ENCODE peak calls at places on chromosomes 2 and 18, in six cellular contexts. L is Peyer's patch, S is H1, Y is sigmoid colon, E is heart left ventricle, P is PC-9. A is an unnamed sample.
A peak's percentile ranks its signal among the peaks of the same experiment; 100 is the strongest.

GRCh38 chr2:135245055-135245454 is 193.0 kb downstream of the RAB3GAP1 start:
- DNase-seq in L (no peak), P (peak; percentile 33), Y (no peak), E (no peak), S (no peak), A (no peak)

GRCh38 chr2:173446722-173447121 is 92.0 kb downstream of the CDCA7 start:
- DNase-seq in E (no peak), L (no peak), S (no peak), P (no peak), Y (no peak), A (no peak)

GRCh38 chr18:76451475-76452331 is 43.3 kb downstream of the ZNF516 start:
- DNase-seq in S (peak; percentile 43), E (no peak), Y (peak; percentile 63), L (peak; percentile 33), P (no peak), A (no peak)

GRCh38 chr2:38750011-38750792 is 959 bp downstream of the SRSF7 start:
- DNase-seq in L (peak; percentile 80), P (peak; percentile 52), E (peak; percentile 73), S (no peak), Y (peak; percentile 81), A (no peak)

GRCh38 chr2:39657538-39657937 is 8.2 kb upstream of the TMEM178A start:
- DNase-seq in E (no peak), Y (no peak), P (no peak), S (no peak), L (no peak), A (no peak)

GRCh38 chr2:41668529-41668928 is 379.3 kb upstream of the PKDCC start:
- DNase-seq in P (no peak), Y (no peak), L (no peak), S (no peak), E (peak; percentile 19), A (no peak)

GRCh38 chr2:158761626-158762025 is 33.5 kb upstream of the DAPL1 start:
- DNase-seq in S (no peak), L (no peak), Y (no peak), E (no peak), P (no peak), A (peak; percentile 80)

GRCh38 chr2:14867853-14868252 is 235.3 kb downstream of the LRATD1 start:
- DNase-seq in Y (no peak), P (no peak), L (no peak), S (no peak), E (no peak), A (no peak)

GRCh38 chr2:202140522-202141292 is 67.7 kb downstream of the KIAA2012 start:
- DNase-seq in S (no peak), E (no peak), L (no peak), Y (no peak), P (no peak), A (no peak)

GRCh38 chr2:159010340-159010739 is 41.9 kb downstream of the TANC1 start:
- DNase-seq in E (no peak), Y (no peak), L (no peak), P (no peak), S (no peak), A (no peak)

GRCh38 chr2:71801969-71802368 is 345.7 kb downstream of the CYP26B1 start:
- DNase-seq in Y (peak; percentile 75), P (peak; percentile 25), E (peak; percentile 76), S (peak; percentile 87), L (peak; percentile 58), A (no peak)

GRCh38 chr2:127829845-127830246 is 18.9 kb upstream of the WDR33 start:
- DNase-seq in L (peak; percentile 89), P (no peak), E (no peak), Y (no peak), S (no peak), A (no peak)

GRCh38 chr18:78621141-78621540 is 358.5 kb upstream of the SALL3 start:
- DNase-seq in S (no peak), E (no peak), Y (no peak), P (no peak), L (no peak), A (no peak)

GRCh38 chr2:160472839-160473251 is 20.8 kb downstream of the RBMS1 start:
- DNase-seq in P (no peak), S (no peak), Y (no peak), E (no peak), L (no peak), A (no peak)
- H3K4me3 ChIP-seq in P (no peak overlapping the region), S (no peak overlapping the region), Y (no peak overlapping the region), E (no peak overlapping the region), L (no peak overlapping the region), A (no peak overlapping the region)

GRCh38 chr18:55433140-55433539 is 154.9 kb downstream of the TCF4 start:
- DNase-seq in P (no peak), E (no peak), L (no peak), S (no peak), Y (no peak), A (no peak)
- H3K4me3 ChIP-seq in P (no peak overlapping the region), E (no peak overlapping the region), L (no peak overlapping the region), S (no peak overlapping the region), Y (no peak overlapping the region), A (no peak overlapping the region)

DNA sequence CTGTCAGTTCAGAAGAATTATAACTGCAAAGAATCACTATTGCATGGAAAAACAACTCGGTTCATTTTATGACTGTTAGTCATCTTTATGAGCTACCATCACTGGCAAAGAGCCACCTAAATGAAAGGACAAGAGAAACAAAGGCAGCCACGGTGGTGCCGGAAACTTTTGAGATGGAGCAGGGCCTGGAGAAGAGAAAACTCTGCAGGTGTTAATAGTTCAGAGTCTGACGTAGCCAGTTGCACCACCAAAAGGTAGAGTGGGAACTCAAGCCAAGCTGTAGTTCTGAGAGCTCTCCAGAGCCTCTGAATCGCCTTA is 110.9 kb downstream of the FTCDNL1 start:
- DNase-seq in S (no peak), P (no peak), E (no peak), Y (no peak), L (no peak), A (no peak)
- H3K4me3 ChIP-seq in S (no peak overlapping the region), P (no peak overlapping the region), E (peak overlapping the region; percentile 13), Y (no peak overlapping the region), L (no peak overlapping the region), A (no peak overlapping the region)

DNA sequence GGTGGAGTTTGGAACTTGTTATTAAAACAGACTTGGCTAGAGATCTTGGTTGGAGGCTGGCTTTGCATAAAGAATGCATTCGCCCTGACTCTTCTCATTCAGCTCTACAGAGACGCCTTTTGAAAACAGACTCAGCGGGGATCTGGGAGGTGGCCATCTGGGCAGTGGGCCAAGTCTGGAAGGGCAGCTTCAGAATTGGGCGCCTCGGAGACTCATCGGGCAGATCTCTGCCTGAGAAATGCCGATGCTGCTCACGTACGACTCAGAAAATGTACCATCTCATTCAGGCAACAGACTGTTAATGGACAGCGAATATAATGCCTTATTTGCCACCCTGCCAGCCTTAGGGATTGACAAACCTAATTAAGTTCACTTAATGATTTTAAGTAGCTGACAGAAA is 166.4 kb downstream of the CLIP4 start:
- DNase-seq in Y (peak; percentile 73), P (peak; percentile 79), L (no peak), E (peak; percentile 50), S (no peak), A (no peak)
- H3K4me3 ChIP-seq in Y (no peak overlapping the region), P (no peak overlapping the region), L (no peak overlapping the region), E (no peak overlapping the region), S (no peak overlapping the region), A (no peak overlapping the region)

GRCh38 chr2:58428286-58428552 is 187.1 kb upstream of the FANCL start:
- DNase-seq in E (no peak), S (peak; percentile 66), Y (no peak), L (no peak), P (peak; percentile 14), A (no peak)
- H3K4me3 ChIP-seq in E (peak overlapping the region; percentile 42), S (peak overlapping the region; percentile 79), Y (peak overlapping the region; percentile 36), L (peak overlapping the region; percentile 20), P (peak overlapping the region; percentile 63), A (peak overlapping the region; percentile 36)

A was measured in RWPE2.